ENCODE peak calls at places on chromosomes 6 and 20, in ten cellular contexts. One of them, this sample, is unnamed.

GRCh38 chr20:25276533-25277050 is 28.7 kb downstream of the PYGB start:
- DNase-seq in PC-3: no peak
- DNase-seq in GM23248: no peak
- DNase-seq in SK-N-SH: no peak
- DNase-seq in HCT116: no peak
- DNase-seq in PC-9: no peak
- DNase-seq in hepatocyte: no peak
- DNase-seq in OCI-LY7: no peak
- DNase-seq in GM23338: no peak
- DNase-seq in MM.1S: no peak
- DNase-seq in this sample: no peak

GRCh38 chr20:41094656-41095055 is 42.7 kb upstream of the PLCG1 start:
- DNase-seq in PC-3: no peak
- DNase-seq in GM23248: peak; percentile 53
- DNase-seq in SK-N-SH: no peak
- DNase-seq in HCT116: no peak
- DNase-seq in PC-9: no peak
- DNase-seq in hepatocyte: no peak
- DNase-seq in OCI-LY7: no peak
- DNase-seq in GM23338: no peak
- DNase-seq in MM.1S: no peak
- DNase-seq in this sample: no peak

GRCh38 chr6:167579786-167580370 is 246.8 kb upstream of the AFDN start:
- DNase-seq in PC-3: no peak
- DNase-seq in GM23248: no peak
- DNase-seq in SK-N-SH: no peak
- DNase-seq in HCT116: no peak
- DNase-seq in PC-9: no peak
- DNase-seq in hepatocyte: no peak
- DNase-seq in OCI-LY7: no peak
- DNase-seq in GM23338: no peak
- DNase-seq in MM.1S: no peak
- DNase-seq in this sample: no peak

GRCh38 chr6:18147160-18147559 is 7.7 kb downstream of the TPMT start:
- DNase-seq in PC-3: peak; percentile 94
- DNase-seq in GM23248: peak; percentile 85
- DNase-seq in SK-N-SH: no peak
- DNase-seq in HCT116: no peak
- DNase-seq in PC-9: no peak
- DNase-seq in hepatocyte: peak; percentile 16
- DNase-seq in OCI-LY7: no peak
- DNase-seq in GM23338: no peak
- DNase-seq in MM.1S: no peak
- DNase-seq in this sample: no peak

GRCh38 chr6:84460491-84460890 is 233.0 kb upstream of the CEP162 start:
- DNase-seq in PC-3: no peak
- DNase-seq in GM23248: no peak
- DNase-seq in SK-N-SH: no peak
- DNase-seq in HCT116: no peak
- DNase-seq in PC-9: no peak
- DNase-seq in hepatocyte: no peak
- DNase-seq in OCI-LY7: no peak
- DNase-seq in GM23338: no peak
- DNase-seq in MM.1S: no peak
- DNase-seq in this sample: no peak

GRCh38 chr6:13614126-13614925 is 809 bp upstream of the NOL7 start:
- DNase-seq in PC-3: peak; percentile 44
- DNase-seq in GM23248: peak; percentile 72
- DNase-seq in SK-N-SH: peak; percentile 73
- DNase-seq in HCT116: no peak
- DNase-seq in PC-9: peak; percentile 52
- DNase-seq in hepatocyte: peak; percentile 69
- DNase-seq in OCI-LY7: peak; percentile 56
- DNase-seq in GM23338: peak; percentile 62
- DNase-seq in MM.1S: peak; percentile 53
- DNase-seq in this sample: peak; percentile 76

GRCh38 chr6:125363360-125364121 is 61.8 kb upstream of the HDDC2 start:
- DNase-seq in PC-3: no peak
- DNase-seq in GM23248: peak; percentile 54
- DNase-seq in SK-N-SH: peak; percentile 39
- DNase-seq in HCT116: no peak
- DNase-seq in PC-9: peak; percentile 47
- DNase-seq in hepatocyte: peak; percentile 78
- DNase-seq in OCI-LY7: no peak
- DNase-seq in GM23338: peak; percentile 80
- DNase-seq in MM.1S: no peak
- DNase-seq in this sample: no peak

GRCh38 chr20:23397961-23398360 is 23.3 kb downstream of the NAPB start:
- DNase-seq in PC-3: no peak
- DNase-seq in GM23248: peak; percentile 55
- DNase-seq in SK-N-SH: no peak
- DNase-seq in HCT116: no peak
- DNase-seq in PC-9: no peak
- DNase-seq in hepatocyte: no peak
- DNase-seq in OCI-LY7: no peak
- DNase-seq in GM23338: no peak
- DNase-seq in MM.1S: no peak
- DNase-seq in this sample: no peak

GRCh38 chr6:42068872-42069522 is 18.7 kb downstream of the TAF8 start:
- DNase-seq in PC-3: no peak
- DNase-seq in GM23248: no peak
- DNase-seq in SK-N-SH: no peak
- DNase-seq in HCT116: no peak
- DNase-seq in PC-9: no peak
- DNase-seq in hepatocyte: no peak
- DNase-seq in OCI-LY7: no peak
- DNase-seq in GM23338: no peak
- DNase-seq in MM.1S: no peak
- DNase-seq in this sample: no peak

GRCh38 chr6:132202569-132202968 is 198.7 kb downstream of the MOXD1 start:
- DNase-seq in PC-3: no peak
- DNase-seq in GM23248: peak; percentile 88
- DNase-seq in SK-N-SH: no peak
- DNase-seq in HCT116: no peak
- DNase-seq in PC-9: no peak
- DNase-seq in hepatocyte: peak; percentile 30
- DNase-seq in OCI-LY7: no peak
- DNase-seq in GM23338: no peak
- DNase-seq in MM.1S: no peak
- DNase-seq in this sample: no peak

GRCh38 chr6:162736933-162737332 is 9.2 kb downstream of the PACRG start:
- DNase-seq in PC-3: peak; percentile 3
- DNase-seq in GM23248: no peak
- DNase-seq in SK-N-SH: no peak
- DNase-seq in HCT116: no peak
- DNase-seq in PC-9: no peak
- DNase-seq in hepatocyte: no peak
- DNase-seq in OCI-LY7: peak; percentile 3
- DNase-seq in GM23338: no peak
- DNase-seq in MM.1S: no peak
- DNase-seq in this sample: no peak

GRCh38 chr6:65055545-65055944 is 651.5 kb downstream of the EYS start:
- DNase-seq in PC-3: no peak
- DNase-seq in GM23248: no peak
- DNase-seq in SK-N-SH: no peak
- DNase-seq in HCT116: no peak
- DNase-seq in PC-9: no peak
- DNase-seq in hepatocyte: no peak
- DNase-seq in OCI-LY7: no peak
- DNase-seq in GM23338: no peak
- DNase-seq in MM.1S: no peak
- DNase-seq in this sample: no peak

GRCh38 chr6:3913077-3913957 is 64.1 kb downstream of the FAM50B start:
- DNase-seq in PC-3: peak; percentile 99
- DNase-seq in GM23248: peak; percentile 97
- DNase-seq in SK-N-SH: no peak
- DNase-seq in HCT116: peak; percentile 69
- DNase-seq in PC-9: peak; percentile 95
- DNase-seq in hepatocyte: peak; percentile 77
- DNase-seq in OCI-LY7: no peak
- DNase-seq in GM23338: no peak
- DNase-seq in MM.1S: no peak
- DNase-seq in this sample: no peak

GRCh38 chr6:125868252-125868651 is 77.5 kb downstream of the NCOA7 start:
- DNase-seq in PC-3: peak; percentile 11
- DNase-seq in GM23248: peak; percentile 84
- DNase-seq in SK-N-SH: no peak
- DNase-seq in HCT116: no peak
- DNase-seq in PC-9: no peak
- DNase-seq in hepatocyte: no peak
- DNase-seq in OCI-LY7: no peak
- DNase-seq in GM23338: no peak
- DNase-seq in MM.1S: no peak
- DNase-seq in this sample: no peak

DNA sequence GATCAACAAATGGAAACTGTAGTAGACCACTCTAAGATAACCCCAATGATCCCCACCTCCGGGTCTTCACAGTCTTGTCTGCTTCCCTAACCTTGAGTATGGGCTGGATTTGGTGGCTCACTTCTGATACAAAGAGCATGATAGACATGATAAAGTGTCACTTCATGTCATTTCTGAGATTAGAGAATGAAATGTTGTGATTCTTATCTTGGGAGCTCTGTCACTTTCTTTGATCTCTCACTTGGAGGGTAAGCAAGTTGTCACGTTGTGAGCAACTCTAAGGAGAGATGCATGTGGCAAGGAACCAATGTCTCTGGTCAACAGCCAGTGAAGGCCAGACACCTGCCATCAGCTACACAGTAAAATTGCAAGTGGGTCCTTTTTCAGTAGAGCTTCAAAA is 3.0 kb upstream of the GLO1 start:
- DNase-seq in PC-3: no peak
- DNase-seq in GM23248: no peak
- DNase-seq in SK-N-SH: no peak
- DNase-seq in HCT116: no peak
- DNase-seq in PC-9: no peak
- DNase-seq in hepatocyte: no peak
- DNase-seq in OCI-LY7: no peak
- DNase-seq in GM23338: no peak
- DNase-seq in MM.1S: no peak
- DNase-seq in this sample: no peak
- H3K9me2 ChIP-seq in PC-3: no peaks in the 10 kb centered on the region
- H3K9me2 ChIP-seq in GM23248: no peaks in the 10 kb centered on the region
- H3K9me2 ChIP-seq in SK-N-SH: no peaks in the 10 kb centered on the region
- H3K9me2 ChIP-seq in HCT116: no peaks in the 10 kb centered on the region
- H3K9me2 ChIP-seq in PC-9: no peaks in the 10 kb centered on the region
- H3K9me2 ChIP-seq in hepatocyte: no peaks in the 10 kb centered on the region
- H3K9me2 ChIP-seq in OCI-LY7: no peaks in the 10 kb centered on the region
- H3K9me2 ChIP-seq in GM23338: peaks cover 4% of the 10 kb centered on the region
- H3K9me2 ChIP-seq in MM.1S: no peaks in the 10 kb centered on the region
- H3K9me2 ChIP-seq in this sample: no peaks in the 10 kb centered on the region

DNA sequence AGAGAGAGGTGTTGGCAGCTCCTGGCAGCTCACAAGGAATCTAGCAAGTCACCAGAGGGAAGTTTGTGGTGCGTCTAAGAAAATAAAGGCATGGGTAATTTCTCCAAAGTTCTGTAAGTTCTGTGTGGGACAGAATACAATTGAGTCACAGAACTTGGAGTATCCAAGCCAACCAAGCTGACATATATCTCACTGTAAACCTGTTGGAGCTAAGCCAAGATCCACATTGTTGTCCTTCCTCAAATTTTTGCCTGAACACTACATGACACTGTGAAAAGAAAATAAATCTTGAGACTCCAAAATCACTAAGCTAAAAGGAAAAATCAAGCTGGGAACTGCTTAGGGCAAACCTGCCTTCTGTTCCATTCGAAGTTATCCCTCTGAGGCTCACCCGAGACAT is 436.7 kb downstream of the MEI4 start:
- DNase-seq in PC-3: no peak
- DNase-seq in GM23248: no peak
- DNase-seq in SK-N-SH: no peak
- DNase-seq in HCT116: no peak
- DNase-seq in PC-9: no peak
- DNase-seq in hepatocyte: no peak
- DNase-seq in OCI-LY7: no peak
- DNase-seq in GM23338: no peak
- DNase-seq in MM.1S: no peak
- DNase-seq in this sample: no peak
- H3K9me2 ChIP-seq in PC-3: no peaks in the 10 kb centered on the region
- H3K9me2 ChIP-seq in GM23248: no peaks in the 10 kb centered on the region
- H3K9me2 ChIP-seq in SK-N-SH: no peaks in the 10 kb centered on the region
- H3K9me2 ChIP-seq in HCT116: no peaks in the 10 kb centered on the region
- H3K9me2 ChIP-seq in PC-9: no peaks in the 10 kb centered on the region
- H3K9me2 ChIP-seq in hepatocyte: no peaks in the 10 kb centered on the region
- H3K9me2 ChIP-seq in OCI-LY7: no peaks in the 10 kb centered on the region
- H3K9me2 ChIP-seq in GM23338: no peaks in the 10 kb centered on the region
- H3K9me2 ChIP-seq in MM.1S: no peaks in the 10 kb centered on the region
- H3K9me2 ChIP-seq in this sample: no peaks in the 10 kb centered on the region

GRCh38 chr6:12343440-12344162 is 53.4 kb downstream of the EDN1 start:
- DNase-seq in PC-3: peak; percentile 34
- DNase-seq in GM23248: no peak
- DNase-seq in SK-N-SH: no peak
- DNase-seq in HCT116: no peak
- DNase-seq in PC-9: peak; percentile 97
- DNase-seq in hepatocyte: peak; percentile 69
- DNase-seq in OCI-LY7: no peak
- DNase-seq in GM23338: no peak
- DNase-seq in MM.1S: no peak
- DNase-seq in this sample: no peak
- H3K9me2 ChIP-seq in PC-3: no peaks in the 10 kb centered on the region
- H3K9me2 ChIP-seq in GM23248: no peaks in the 10 kb centered on the region
- H3K9me2 ChIP-seq in SK-N-SH: no peaks in the 10 kb centered on the region
- H3K9me2 ChIP-seq in HCT116: no peaks in the 10 kb centered on the region
- H3K9me2 ChIP-seq in PC-9: no peaks in the 10 kb centered on the region
- H3K9me2 ChIP-seq in hepatocyte: no peaks in the 10 kb centered on the region
- H3K9me2 ChIP-seq in OCI-LY7: no peaks in the 10 kb centered on the region
- H3K9me2 ChIP-seq in GM23338: peaks cover under 1% of the 10 kb centered on the region
- H3K9me2 ChIP-seq in MM.1S: no peaks in the 10 kb centered on the region
- H3K9me2 ChIP-seq in this sample: no peaks in the 10 kb centered on the region

DNA sequence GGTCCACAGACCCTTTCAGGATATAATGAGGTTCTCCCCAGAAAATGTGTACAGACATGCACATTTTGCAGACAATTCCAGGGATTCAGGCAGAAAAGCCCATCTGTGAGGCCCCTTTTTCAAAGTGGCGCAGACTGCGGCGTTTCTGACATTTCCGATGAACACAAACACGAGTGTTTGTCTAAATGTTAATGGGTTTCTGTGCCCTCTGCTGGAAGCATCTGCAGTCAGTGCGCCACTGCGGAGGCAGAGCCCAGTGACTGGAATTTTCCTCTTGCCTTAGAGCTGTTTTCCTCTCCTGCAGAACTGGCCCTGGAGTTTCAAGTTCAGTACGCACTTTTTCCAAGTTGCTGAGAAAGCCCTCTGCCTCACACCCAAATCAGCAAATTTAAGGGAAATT is 15.3 kb downstream of the ANKRD60 start:
- DNase-seq in PC-3: peak; percentile 34
- DNase-seq in GM23248: peak; percentile 68
- DNase-seq in SK-N-SH: peak; percentile 62
- DNase-seq in HCT116: no peak
- DNase-seq in PC-9: peak; percentile 5
- DNase-seq in hepatocyte: no peak
- DNase-seq in OCI-LY7: no peak
- DNase-seq in GM23338: no peak
- DNase-seq in MM.1S: no peak
- DNase-seq in this sample: no peak
- H3K9me2 ChIP-seq in PC-3: no peaks in the 10 kb centered on the region
- H3K9me2 ChIP-seq in GM23248: no peaks in the 10 kb centered on the region
- H3K9me2 ChIP-seq in SK-N-SH: no peaks in the 10 kb centered on the region
- H3K9me2 ChIP-seq in HCT116: no peaks in the 10 kb centered on the region
- H3K9me2 ChIP-seq in PC-9: no peaks in the 10 kb centered on the region
- H3K9me2 ChIP-seq in hepatocyte: no peaks in the 10 kb centered on the region
- H3K9me2 ChIP-seq in OCI-LY7: no peaks in the 10 kb centered on the region
- H3K9me2 ChIP-seq in GM23338: no peaks in the 10 kb centered on the region
- H3K9me2 ChIP-seq in MM.1S: no peaks in the 10 kb centered on the region
- H3K9me2 ChIP-seq in this sample: no peaks in the 10 kb centered on the region

This sample was measured in Karpas-422.